ENCODE peak calls at places on chromosome 22, in six cellular contexts. K is breast epithelium, X is fibroblast of lung, S is cardiac muscle cell, G is spleen, L is ovary. J is an unnamed sample.

GRCh38 chr22:22556578-22556977 is 2.5 kb downstream of the PRAME start:
- DNase-seq in K (no peak), X (no peak), S (no peak), G (no peak), L (no peak), J (no peak)

GRCh38 chr22:48522271-48522670 is 1305.4 kb downstream of the BRD1 start:
- DNase-seq in K (no peak), X (no peak), S (no peak), G (no peak), L (no peak), J (no peak)

GRCh38 chr22:31496007-31496734 is at the start of gene SFI1:
- DNase-seq in K (peak; percentile 78), X (peak; percentile 86), S (peak; percentile 92), G (peak; percentile 98), L (peak; percentile 95), J (peak; percentile 95)

GRCh38 chr22:48675828-48676145 is 1151.9 kb downstream of the BRD1 start:
- DNase-seq in K (no peak), X (no peak), S (no peak), G (no peak), L (no peak), J (no peak)

GRCh38 chr22:20542736-20543135 is 35.3 kb downstream of the MED15 start:
- DNase-seq in K (no peak), X (no peak), S (no peak), G (no peak), L (no peak), J (no peak)

GRCh38 chr22:24796860-24797259 is 9.2 kb upstream of the SGSM1 start:
- DNase-seq in K (no peak), X (no peak), S (no peak), G (no peak), L (no peak), J (no peak)

GRCh38 chr22:26825960-26826359 is 168.6 kb downstream of the MIAT start:
- DNase-seq in K (no peak), X (no peak), S (no peak), G (no peak), L (no peak), J (no peak)

GRCh38 chr22:38736257-38736570 is 19.6 kb downstream of the SUN2 start:
- DNase-seq in K (no peak), X (no peak), S (no peak), G (no peak), L (no peak), J (no peak)

GRCh38 chr22:25282671-25283561 is 63.5 kb downstream of the CRYBB2 start:
- DNase-seq in K (no peak), X (no peak), S (peak; percentile 29), G (no peak), L (no peak), J (peak; percentile 26)

GRCh38 chr22:45318558-45319318 is 9.0 kb downstream of the FAM118A start:
- DNase-seq in K (no peak), X (peak; percentile 76), S (no peak), G (no peak), L (peak; percentile 49), J (no peak)

GRCh38 chr22:45291931-45292290 is 7.2 kb downstream of the UPK3A start:
- DNase-seq in K (no peak), X (no peak), S (no peak), G (no peak), L (no peak), J (no peak)

GRCh38 chr22:39524753-39525657 is 4.6 kb downstream of the ATF4 start:
- DNase-seq in K (no peak), X (no peak), S (no peak), G (no peak), L (no peak), J (no peak)

GRCh38 chr22:40040927-40041326 is 46.2 kb downstream of the FAM83F start:
- DNase-seq in K (no peak), X (peak; percentile 79), S (peak; percentile 5), G (no peak), L (no peak), J (peak; percentile 72)

GRCh38 chr22:26658671-26659478 is 1.5 kb downstream of the MIAT start:
- DNase-seq in K (peak; percentile 26), X (peak; percentile 87), S (no peak), G (peak; percentile 90), L (no peak), J (peak; percentile 43)

GRCh38 chr22:33329398-33329797 is 271.2 kb upstream of the SYN3 start:
- DNase-seq in K (no peak), X (no peak), S (no peak), G (no peak), L (no peak), J (no peak)

GRCh38 chr22:40572976-40573375 is 63.5 kb downstream of the MRTFA start:
- DNase-seq in K (no peak), X (peak; percentile 40), S (no peak), G (no peak), L (no peak), J (no peak)

GRCh38 chr22:44307509-44308169 is 5.1 kb downstream of the SHISAL1 start:
- DNase-seq in K (no peak), X (no peak), S (peak; percentile 64), G (no peak), L (peak; percentile 74), J (peak; percentile 75)

GRCh38 chr22:29219881-29220670 is 14.4 kb downstream of the EMID1 start:
- DNase-seq in K (no peak), X (no peak), S (no peak), G (peak; percentile 67), L (peak; percentile 25), J (no peak)

GRCh38 chr22:24011735-24012068 is 598 bp downstream of the CABIN1 start:
- DNase-seq in K (no peak), X (no peak), S (no peak), G (no peak), L (no peak), J (no peak)

GRCh38 chr22:41009222-41009948 is 58.2 kb downstream of the RBX1 start:
- DNase-seq in K (no peak), X (peak; percentile 74), S (no peak), G (no peak), L (no peak), J (no peak)

GRCh38 chr22:32564170-32565001 is 89.8 kb downstream of the FBXO7 start:
- DNase-seq in K (no peak), X (peak; percentile 39), S (no peak), G (no peak), L (no peak), J (peak; percentile 60)

GRCh38 chr22:39276461-39277134 is 31.8 kb upstream of the PDGFB start:
- DNase-seq in K (no peak), X (no peak), S (no peak), G (no peak), L (no peak), J (no peak)

GRCh38 chr22:40383905-40384304 is 13.5 kb downstream of the SGSM3 start:
- DNase-seq in K (no peak), X (peak; percentile 54), S (no peak), G (no peak), L (no peak), J (no peak)

GRCh38 chr22:25567305-25567704 is 2.8 kb downstream of the GRK3 start:
- DNase-seq in K (no peak), X (no peak), S (no peak), G (no peak), L (no peak), J (no peak)

GRCh38 chr22:46390652-46391301 is 55.3 kb downstream of the TRMU start:
- DNase-seq in K (peak; percentile 47), X (peak; percentile 68), S (no peak), G (no peak), L (peak; percentile 76), J (peak; percentile 50)
- H3K27ac ChIP-seq in K (peak overlapping the region; percentile 82), X (no peak overlapping the region), S (no peak overlapping the region), G (no peak overlapping the region), L (no peak overlapping the region), J (no peak overlapping the region)

GRCh38 chr22:42601879-42602465 is 12.7 kb downstream of the POLDIP3 start:
- DNase-seq in K (no peak), X (no peak), S (no peak), G (no peak), L (no peak), J (no peak)
- H3K36me3 ChIP-seq in K (no peaks in the 10 kb centered on the region), X (peaks cover 23% of the 10 kb centered on the region), S (peaks cover 37% of the 10 kb centered on the region), G (peaks cover 59% of the 10 kb centered on the region), L (no peaks in the 10 kb centered on the region), J (no peaks in the 10 kb centered on the region)

DNA sequence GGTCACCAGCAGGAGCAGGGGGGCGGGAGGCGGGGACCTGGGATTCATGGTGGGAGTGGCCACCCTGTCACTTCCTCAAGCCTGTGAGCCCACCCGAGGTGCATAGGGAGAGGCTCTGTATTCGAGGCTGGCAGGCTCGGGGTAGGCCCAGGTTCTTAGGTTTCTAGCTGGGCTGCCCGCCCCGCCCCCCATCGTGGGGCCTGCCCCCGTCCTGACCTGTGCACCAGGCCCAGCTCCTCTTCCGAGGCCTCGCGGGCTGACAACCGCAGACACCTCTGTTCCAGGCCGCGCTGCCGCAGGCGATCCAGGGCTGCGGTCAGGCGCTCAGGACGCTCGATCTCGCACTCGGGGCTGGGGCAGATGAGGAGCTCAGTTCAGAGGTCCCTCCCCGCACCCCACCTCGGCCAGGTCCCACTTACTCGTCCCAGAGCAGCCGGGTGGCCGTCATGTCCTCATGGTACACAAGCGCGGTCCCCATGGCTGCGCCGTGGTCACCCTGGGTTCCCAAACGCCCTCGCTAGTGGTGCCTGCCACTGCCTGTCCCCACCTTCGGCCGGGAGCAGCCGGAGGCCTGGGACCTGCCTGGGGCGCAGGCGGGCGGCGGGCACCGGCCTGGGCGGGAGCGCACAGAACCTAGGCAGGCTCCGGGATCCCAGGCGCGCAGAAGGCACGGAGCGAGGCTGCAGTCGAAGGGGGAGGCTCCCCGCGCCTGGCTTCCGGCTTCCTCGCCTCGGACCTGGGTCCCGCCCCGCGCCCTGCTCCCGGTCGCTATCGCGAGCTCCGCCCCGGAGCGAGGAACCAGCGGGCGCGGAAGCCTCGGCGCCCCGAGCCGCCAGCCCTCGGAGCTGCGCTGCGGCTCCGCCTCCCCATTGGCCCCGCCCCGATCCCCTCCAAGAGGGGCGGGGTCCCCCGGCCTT is at the start of gene HDAC10:
- DNase-seq in K (no peak), X (peak; percentile 72), S (peak; percentile 91), G (peak; percentile 96), L (peak; percentile 88), J (peak; percentile 80)
- TF ChIP-seq CTCF in K (no peak), X (no peak), S (no peak), G (no peak), L (no peak), J (no peak)

GRCh38 chr22:37507731-37508130 is 11.5 kb downstream of the CARD10 start:
- DNase-seq in K (no peak), X (no peak), S (no peak), G (no peak), L (no peak), J (no peak)

GRCh38 chr22:37508431-37508963 is 10.7 kb downstream of the CARD10 start:
- DNase-seq in K (no peak), X (no peak), S (no peak), G (no peak), L (no peak), J (peak; percentile 54)

GRCh38 chr22:37509026-37509886 is 10.0 kb downstream of the CARD10 start:
- DNase-seq in K (no peak), X (no peak), S (no peak), G (no peak), L (no peak), J (no peak)

GRCh38 chr22:37511368-37512104 is 7.7 kb downstream of the CARD10 start:
- DNase-seq in K (no peak), X (no peak), S (no peak), G (no peak), L (no peak), J (no peak)

DNA sequence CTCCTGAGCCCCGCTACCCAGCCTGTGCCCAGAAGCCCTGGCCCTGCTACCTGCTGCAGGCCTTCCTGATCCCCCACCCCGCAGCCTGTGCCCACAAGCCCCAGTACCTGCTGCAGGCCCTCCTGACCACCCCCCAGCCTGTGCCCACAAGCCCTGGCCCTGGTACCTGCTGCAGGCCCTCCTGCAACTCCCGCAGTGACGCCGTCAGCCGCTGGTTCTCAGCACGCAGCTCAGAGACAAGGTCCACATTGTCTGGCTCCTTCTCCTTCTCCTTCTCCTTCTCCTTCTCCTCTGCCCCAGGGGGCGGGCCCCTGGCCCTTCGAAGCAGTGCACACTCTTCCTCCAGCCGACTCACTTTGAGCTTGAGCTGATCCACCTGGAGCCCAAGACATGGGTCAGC is 9.2 kb downstream of the CARD10 start:
- DNase-seq in K (no peak), X (no peak), S (no peak), G (no peak), L (no peak), J (no peak)
- H3K27ac ChIP-seq in K (no peak overlapping the region), X (no peak overlapping the region), S (no peak overlapping the region), G (no peak overlapping the region), L (no peak overlapping the region), J (peak overlapping the region; percentile 45)